ENCODE peak calls at places on chromosomes 3 and 15, in seven cellular contexts. W is fibroblast of pulmonary artery, A is MCF 10A, C is dorsolateral prefrontal cortex, L is heart left ventricle, O is mesothelial cell of epicardium, V is adrenal gland. B is an unnamed sample.
A peak's percentile ranks its signal among the peaks of the same experiment; 100 is the strongest.

GRCh38 chr3:170751083-170751893 is 118.7 kb downstream of the RPL22L1 start:
- DNase-seq in A (peak; percentile 93), L (peak; percentile 48), V (peak; percentile 33), O (no peak), W (peak; percentile 95), C (no peak), B (no peak)

GRCh38 chr3:42493126-42493797 is 9.2 kb upstream of the VIPR1 start:
- DNase-seq in O (peak; percentile 20), V (no peak), A (no peak), L (no peak), C (no peak), W (no peak), B (peak; percentile 43)

GRCh38 chr15:41821831-41822230 is 6.1 kb upstream of the JMJD7 start:
- DNase-seq in O (no peak), C (no peak), L (no peak), V (no peak), W (no peak), A (no peak), B (no peak)

GRCh38 chr3:54745863-54746262 is 182.0 kb downstream of the LRTM1 start:
- DNase-seq in O (no peak), A (no peak), C (no peak), V (no peak), W (no peak), L (no peak), B (no peak)

GRCh38 chr3:178849220-178849910 is 222.2 kb downstream of the ZMAT3 start:
- DNase-seq in C (no peak), O (no peak), A (no peak), V (no peak), L (no peak), W (peak; percentile 1), B (no peak)

GRCh38 chr3:17585561-17586325 is 156.7 kb downstream of the TBC1D5 start:
- DNase-seq in L (no peak), V (no peak), A (no peak), O (no peak), W (peak; percentile 15), C (no peak), B (no peak)

GRCh38 chr3:99520511-99520910 is 117.9 kb upstream of the COL8A1 start:
- DNase-seq in A (no peak), L (no peak), W (no peak), O (no peak), C (no peak), V (no peak), B (no peak)

GRCh38 chr15:69044899-69045298 is 30.4 kb downstream of the NOX5 start:
- DNase-seq in O (no peak), L (no peak), C (no peak), W (peak; percentile 77), A (peak; percentile 99), V (no peak), B (no peak)

GRCh38 chr15:72009207-72009606 is 108.7 kb downstream of the MYO9A start:
- DNase-seq in V (no peak), L (no peak), A (no peak), O (no peak), C (no peak), W (no peak), B (no peak)

GRCh38 chr3:131193671-131194291 is 167.1 kb downstream of the NEK11 start:
- DNase-seq in O (no peak), V (no peak), L (no peak), W (peak; percentile 8), A (peak; percentile 5), C (no peak), B (no peak)

GRCh38 chr3:130857336-130858026 is 36.4 kb upstream of the ATP2C1 start:
- DNase-seq in W (no peak), V (no peak), C (no peak), O (no peak), L (no peak), A (no peak), B (no peak)

GRCh38 chr3:129344540-129345220 is 66.0 kb downstream of the HMCES start:
- DNase-seq in V (no peak), O (no peak), C (no peak), L (no peak), A (no peak), W (peak; percentile 37), B (no peak)

GRCh38 chr15:69973102-69973714 is 124.5 kb downstream of the TLE3 start:
- DNase-seq in L (no peak), W (peak; percentile 64), C (no peak), A (peak; percentile 80), V (no peak), O (no peak), B (no peak)

GRCh38 chr15:57696146-57696545 is 10.4 kb upstream of the POLR2M start:
- DNase-seq in A (no peak), L (no peak), O (no peak), W (no peak), C (no peak), V (no peak), B (no peak)

GRCh38 chr3:129211772-129212171 is 28.1 kb upstream of the CNBP start:
- DNase-seq in W (peak; percentile 85), O (peak; percentile 50), V (peak; percentile 85), A (peak; percentile 98), L (peak; percentile 71), C (peak; percentile 44), B (no peak)

GRCh38 chr15:101351736-101352135 is 56.7 kb upstream of the SNRPA1 start:
- DNase-seq in O (no peak), V (no peak), L (no peak), C (no peak), W (no peak), A (no peak), B (no peak)

GRCh38 chr15:38130739-38131498 is 121.7 kb upstream of the SPRED1 start:
- DNase-seq in O (peak; percentile 58), L (peak; percentile 86), W (peak; percentile 99), V (peak; percentile 82), A (peak; percentile 98), C (no peak), B (no peak)

GRCh38 chr3:33881181-33882064 is 83.0 kb downstream of the PDCD6IP start:
- DNase-seq in A (no peak), L (no peak), C (no peak), W (no peak), V (no peak), O (no peak), B (no peak)

GRCh38 chr3:114333180-114333922 is 39.5 kb downstream of the TIGIT start:
- DNase-seq in C (no peak), V (no peak), O (no peak), L (no peak), W (peak; percentile 55), A (no peak), B (no peak)

GRCh38 chr3:129794319-129795201 is 99.0 kb downstream of the TMCC1 start:
- DNase-seq in L (peak; percentile 65), C (no peak), V (peak; percentile 18), W (peak; percentile 59), O (peak; percentile 45), A (peak; percentile 84), B (peak; percentile 73)

GRCh38 chr3:175911937-175912336 is 1052.8 kb downstream of the NAALADL2 start:
- DNase-seq in C (no peak), V (no peak), W (no peak), L (no peak), A (no peak), O (no peak), B (no peak)

GRCh38 chr3:65963787-65964707 is 74.7 kb downstream of the MAGI1 start:
- DNase-seq in O (no peak), A (peak; percentile 88), W (peak; percentile 88), L (no peak), C (no peak), V (peak; percentile 54), B (no peak)

GRCh38 chr15:45642203-45642932 is 7.5 kb downstream of the SQOR start:
- DNase-seq in W (peak; percentile 93), L (peak; percentile 40), A (peak; percentile 90), C (no peak), V (peak; percentile 38), O (no peak), B (no peak)

GRCh38 chr3:142445816-142446254 is 2.0 kb downstream of the XRN1 start:
- DNase-seq in A (peak; percentile 32), L (no peak), O (no peak), V (no peak), C (no peak), W (peak; percentile 22), B (no peak)

GRCh38 chr15:77059761-77060345 is 11.1 kb downstream of the TSPAN3 start:
- DNase-seq in W (peak; percentile 43), C (no peak), A (no peak), O (no peak), V (no peak), L (no peak), B (no peak)

GRCh38 chr3:157755254-157755653 is 252.0 kb upstream of the VEPH1 start:
- DNase-seq in O (no peak), L (no peak), A (no peak), W (peak; percentile 3), V (no peak), C (no peak), B (no peak)
- TF ChIP-seq CTCF in O (peak; percentile 23), L (no peak), A (no peak), W (peak; percentile 24), V (no peak), C (no peak), B (peak; percentile 58)

DNA sequence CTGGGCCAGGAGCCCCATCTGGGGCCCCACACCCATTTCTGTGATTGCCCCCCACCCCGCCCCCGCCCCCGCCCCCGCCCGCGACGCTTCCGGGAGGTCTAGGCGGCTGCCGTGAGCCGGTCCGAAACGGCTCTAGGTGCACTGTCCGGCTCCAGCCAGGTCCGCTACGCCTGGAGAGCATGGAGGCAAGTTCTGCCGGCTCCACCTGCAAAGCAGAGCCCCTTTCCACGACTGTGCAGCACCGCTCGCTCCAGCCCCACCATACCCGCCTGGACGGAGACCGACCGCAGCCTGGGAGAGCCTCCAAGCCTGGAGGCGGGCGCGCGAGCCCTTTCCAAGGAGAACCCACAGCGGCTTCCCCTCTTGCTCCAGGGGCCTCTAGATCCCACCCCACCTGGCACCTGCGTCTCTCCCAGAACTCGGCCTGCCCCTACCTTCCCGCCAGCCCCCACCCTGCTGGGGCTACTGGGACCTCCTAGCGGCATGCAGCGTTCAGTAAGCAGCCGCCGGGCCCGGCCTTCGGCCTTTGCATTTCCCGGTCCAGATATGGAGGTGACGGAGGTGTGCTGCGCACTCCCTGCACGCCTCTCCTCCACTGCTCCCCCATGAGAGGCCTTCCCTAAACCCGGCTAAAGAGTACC is 66.2 kb downstream of the KLF13 start:
- DNase-seq in C (peak; percentile 55), A (no peak), O (no peak), L (no peak), W (no peak), V (peak; percentile 37), B (peak; percentile 69)
- TF ChIP-seq CTCF in C (no peak), A (no peak), O (no peak), L (no peak), W (no peak), V (no peak), B (no peak)

GRCh38 chr3:53243165-53243564 is 12.7 kb downstream of the TKT start:
- DNase-seq in A (peak; percentile 67), O (no peak), V (peak; percentile 62), L (no peak), C (no peak), W (peak; percentile 37), B (no peak)
- TF ChIP-seq CTCF in A (no peak), O (no peak), V (no peak), L (no peak), C (no peak), W (no peak), B (no peak)

DNA sequence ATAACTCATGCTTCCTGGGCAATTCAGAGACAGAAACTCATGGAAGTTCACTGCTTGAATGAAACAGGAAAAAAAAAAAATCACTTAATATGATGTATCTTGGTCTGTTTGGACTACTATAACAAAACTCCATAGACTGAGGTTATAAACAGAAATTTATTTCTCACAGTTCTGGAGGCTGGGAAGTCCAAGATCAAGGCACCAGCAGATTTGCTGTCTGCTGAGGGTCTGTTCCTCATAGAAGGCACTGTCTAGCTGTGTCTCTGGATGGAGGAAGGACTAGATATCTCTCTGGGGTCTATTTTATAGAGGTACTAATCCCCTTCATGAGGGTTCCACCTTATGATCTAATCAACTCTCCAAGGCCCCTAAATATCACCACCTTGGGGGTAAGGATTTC is 119.3 kb downstream of the IGF2BP2 start:
- DNase-seq in O (no peak), C (no peak), L (no peak), W (no peak), A (no peak), V (no peak), B (no peak)
- TF ChIP-seq CTCF in O (no peak), C (no peak), L (no peak), W (no peak), A (no peak), V (no peak), B (no peak)